ENCODE peak calls at places on chromosome 19, in seven cellular contexts. S is breast epithelium; C is stimulated activated CD4-positive, alpha-beta T cell treated with anti-CD3 and anti-CD28 coated beads, Interleukin-15, amount 100 ng/mL, for 1 hour; Y is body of pancreas; G is SHP77; K is amniotic stem cell; H is BE2C. U is an unnamed sample.
A peak's percentile ranks its signal among the peaks of the same experiment; 100 is the strongest.

GRCh38 chr19:2495651-2496316 is 19.9 kb downstream of the GADD45B start:
- DNase-seq in C (no peak), G (no peak), S (peak; percentile 30), K (no peak), Y (no peak), H (no peak), U (no peak)

GRCh38 chr19:1455336-1456120 is 5.6 kb downstream of the APC2 start:
- DNase-seq in C (no peak), K (no peak), H (peak; percentile 88), S (peak; percentile 50), G (peak; percentile 56), Y (peak; percentile 53), U (no peak)

GRCh38 chr19:11227201-11227886 is 12.1 kb upstream of the ANGPTL8 start:
- DNase-seq in K (no peak), Y (no peak), G (no peak), S (no peak), C (no peak), H (peak; percentile 45), U (no peak)

GRCh38 chr19:45470147-45471081 is 2.6 kb downstream of the FOSB start:
- DNase-seq in H (no peak), Y (no peak), K (no peak), S (peak; percentile 67), G (no peak), C (peak; percentile 34), U (no peak)

GRCh38 chr19:12794196-12794921 is 3.1 kb downstream of the JUNB start:
- DNase-seq in G (no peak), Y (no peak), C (no peak), S (no peak), K (no peak), H (no peak), U (peak; percentile 53)

GRCh38 chr19:35006999-35007365 is 6.9 kb downstream of the GRAMD1A start:
- DNase-seq in G (no peak), Y (no peak), K (no peak), H (no peak), C (no peak), S (no peak), U (no peak)

GRCh38 chr19:16497042-16497441 is 848 bp downstream of the C19orf44 start:
- DNase-seq in C (no peak), K (no peak), H (no peak), Y (no peak), S (no peak), G (no peak), U (no peak)

GRCh38 chr19:11421607-11422098 is 2.5 kb upstream of the RGL3 start:
- DNase-seq in C (no peak), K (no peak), Y (peak; percentile 28), S (no peak), G (peak; percentile 37), H (peak; percentile 57), U (no peak)

GRCh38 chr19:8610041-8610927 is at the start of gene ADAMTS10:
- DNase-seq in G (no peak), C (peak; percentile 8), K (no peak), H (no peak), S (no peak), Y (peak; percentile 40), U (no peak)

GRCh38 chr19:46924874-46925547 is 64.2 kb downstream of the ARHGAP35 start:
- DNase-seq in C (no peak), Y (peak; percentile 16), G (no peak), K (no peak), H (no peak), S (peak; percentile 58), U (no peak)

GRCh38 chr19:13262450-13262849 is 112.2 kb downstream of the IER2 start:
- DNase-seq in H (no peak), C (no peak), G (peak; percentile 2), S (no peak), K (no peak), Y (no peak), U (no peak)